ENCODE peak calls at places on chromosomes 5 and 9, in four cellular contexts. J, P, N and G are unnamed samples.

GRCh38 chr9:5886114-5886939 is 4.4 kb upstream of the MLANA start:
- DNase-seq in J (peak), P (peak), N (peak), G (peak)

GRCh38 chr5:142065273-142065672 is 43.3 kb upstream of the NDFIP1 start:
- DNase-seq in J (no peak), P (no peak), N (no peak), G (no peak)

GRCh38 chr5:149229298-149229937 is 42.2 kb upstream of the AFAP1L1 start:
- DNase-seq in J (no peak), P (no peak), N (no peak), G (no peak)

GRCh38 chr9:105064248-105065118 is 136.5 kb upstream of the ABCA1 start:
- DNase-seq in J (no peak), P (no peak), N (no peak), G (no peak)

GRCh38 chr9:128115187-128116103 is 12.1 kb downstream of the PTGES2 start:
- DNase-seq in J (no peak), P (peak), N (no peak), G (no peak)

GRCh38 chr5:157252741-157253465 is 13.0 kb upstream of the CYFIP2 start:
- DNase-seq in J (no peak), P (no peak), N (no peak), G (no peak)

GRCh38 chr5:684771-685216 is 8.4 kb downstream of the TPPP start:
- DNase-seq in J (no peak), P (no peak), N (no peak), G (no peak)

GRCh38 chr5:178104492-178104891 is 8.8 kb upstream of the N4BP3 start:
- DNase-seq in J (no peak), P (no peak), N (no peak), G (no peak)

GRCh38 chr9:75451505-75451904 is 363.2 kb downstream of the OSTF1 start:
- DNase-seq in J (no peak), P (no peak), N (no peak), G (no peak)

GRCh38 chr5:178380086-178380485 is 147.5 kb upstream of the PHYKPL start:
- DNase-seq in J (no peak), P (no peak), N (no peak), G (no peak)

GRCh38 chr9:17120203-17120602 is 14.6 kb upstream of the CNTLN start:
- DNase-seq in J (no peak), P (no peak), N (no peak), G (no peak)

GRCh38 chr5:138024117-138024516 is 8.8 kb downstream of the FAM13B start:
- DNase-seq in J (no peak), P (no peak), N (no peak), G (no peak)

GRCh38 chr5:136028782-136029742 is at the start of gene TGFBI:
- DNase-seq in J (no peak), P (no peak), N (peak), G (peak)

GRCh38 chr5:126921471-126922091 is 108.8 kb downstream of the MARCHF3 start:
- DNase-seq in J (no peak), P (peak), N (no peak), G (no peak)

GRCh38 chr9:34428325-34428958 is 29.9 kb downstream of the FAM219A start:
- DNase-seq in J (no peak), P (no peak), N (no peak), G (no peak)

GRCh38 chr9:35026671-35027070 is 37.1 kb downstream of the DNAJB5 start:
- DNase-seq in J (no peak), P (peak), N (no peak), G (no peak)

GRCh38 chr5:34941936-34942335 is 12.6 kb downstream of the DNAJC21 start:
- DNase-seq in J (no peak), P (no peak), N (no peak), G (no peak)

GRCh38 chr5:179312557-179313235 is 32.6 kb downstream of the ADAMTS2 start:
- DNase-seq in J (no peak), P (no peak), N (no peak), G (no peak)

GRCh38 chr9:125486576-125486975 is 220.4 kb downstream of the MAPKAP1 start:
- DNase-seq in J (no peak), P (no peak), N (no peak), G (no peak)

GRCh38 chr9:73180373-73180772 is 28.7 kb downstream of the ANXA1 start:
- DNase-seq in J (no peak), P (peak), N (no peak), G (no peak)

GRCh38 chr9:123438821-123439220 is 82.8 kb downstream of the CRB2 start:
- DNase-seq in J (no peak), P (no peak), N (no peak), G (no peak)

GRCh38 chr5:139774980-139775654 is 20.5 kb upstream of the PSD2 start:
- DNase-seq in J (no peak), P (peak), N (peak), G (peak)

GRCh38 chr5:26343801-26344310 is 694.5 kb downstream of the CDH9 start:
- DNase-seq in J (no peak), P (no peak), N (no peak), G (no peak)

GRCh38 chr9:126149661-126150060 is 177.0 kb upstream of the MVB12B start:
- DNase-seq in J (no peak), P (no peak), N (peak), G (no peak)

GRCh38 chr5:178279026-178279722 is 46.6 kb upstream of the PHYKPL start:
- DNase-seq in J (no peak), P (no peak), N (no peak), G (no peak)

GRCh38 chr5:17167171-17167891 is 50.1 kb upstream of the BASP1 start:
- DNase-seq in J (no peak), P (no peak), N (no peak), G (no peak)

GRCh38 chr5:87435144-87435694 is 22.5 kb upstream of the CCNH start:
- DNase-seq in J (no peak), P (no peak), N (no peak), G (no peak)

GRCh38 chr5:170486366-170486765 is 17.5 kb upstream of the KCNIP1 start:
- DNase-seq in J (no peak), P (no peak), N (no peak), G (no peak)

GRCh38 chr5:111741270-111741669 is 15.7 kb downstream of the NREP start:
- DNase-seq in J (no peak), P (no peak), N (no peak), G (no peak)

GRCh38 chr5:3659907-3660306 is 64.3 kb downstream of the IRX1 start:
- DNase-seq in J (no peak), P (no peak), N (no peak), G (no peak)

GRCh38 chr9:130177898-130178805 is 5.9 kb downstream of the NCS1 start:
- DNase-seq in J (no peak), P (no peak), N (no peak), G (no peak)

GRCh38 chr5:112625586-112625985 is 112.1 kb upstream of the APC start:
- DNase-seq in J (no peak), P (no peak), N (no peak), G (no peak)

GRCh38 chr9:36924071-36924470 is 110.0 kb downstream of the PAX5 start:
- DNase-seq in J (peak), P (peak), N (no peak), G (no peak)

GRCh38 chr5:9852686-9853085 is 222.5 kb upstream of the TAS2R1 start:
- DNase-seq in J (no peak), P (no peak), N (no peak), G (no peak)

GRCh38 chr9:105445203-105445881 is 2.5 kb upstream of the FSD1L start:
- DNase-seq in J (no peak), P (no peak), N (no peak), G (no peak)

DNA sequence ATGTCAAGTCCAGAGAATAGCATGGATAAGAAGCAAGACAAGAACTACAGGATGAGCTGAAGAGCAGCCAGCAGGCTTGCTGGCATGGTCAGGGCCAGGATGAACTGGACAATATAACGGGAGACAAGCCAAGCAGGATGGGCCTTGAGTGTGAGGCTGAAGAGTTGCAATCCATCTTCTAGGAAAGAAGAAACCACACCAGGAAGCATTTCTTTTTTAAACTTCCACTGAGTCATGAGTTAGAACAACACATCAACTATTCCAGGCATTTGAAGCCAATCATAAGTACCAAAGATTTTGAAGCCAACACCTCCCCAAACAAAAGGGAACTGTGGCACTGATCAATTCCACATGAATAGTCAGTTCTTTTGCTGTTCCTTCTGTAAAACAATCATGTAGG is 27.3 kb downstream of the SLC31A2 start:
- DNase-seq in J (no peak), P (no peak), N (no peak), G (no peak)
- TF ChIP-seq JUND in J (no peak), P (no peak), N (no peak), G (no peak)

GRCh38 chr9:121824651-121825480 is 173.4 kb downstream of the DAB2IP start:
- DNase-seq in J (no peak), P (peak), N (peak), G (no peak)
- TF ChIP-seq JUND in J (no peak), P (no peak), N (no peak), G (no peak)

GRCh38 chr5:168853972-168854371 is 274.8 kb upstream of the PANK3 start:
- DNase-seq in J (no peak), P (no peak), N (no peak), G (no peak)

GRCh38 chr5:168852329-168852728 is 273.2 kb upstream of the PANK3 start:
- DNase-seq in J (no peak), P (no peak), N (no peak), G (no peak)

GRCh38 chr5:168850683-168851082 is 271.5 kb upstream of the PANK3 start:
- DNase-seq in J (no peak), P (no peak), N (no peak), G (no peak)

DNA sequence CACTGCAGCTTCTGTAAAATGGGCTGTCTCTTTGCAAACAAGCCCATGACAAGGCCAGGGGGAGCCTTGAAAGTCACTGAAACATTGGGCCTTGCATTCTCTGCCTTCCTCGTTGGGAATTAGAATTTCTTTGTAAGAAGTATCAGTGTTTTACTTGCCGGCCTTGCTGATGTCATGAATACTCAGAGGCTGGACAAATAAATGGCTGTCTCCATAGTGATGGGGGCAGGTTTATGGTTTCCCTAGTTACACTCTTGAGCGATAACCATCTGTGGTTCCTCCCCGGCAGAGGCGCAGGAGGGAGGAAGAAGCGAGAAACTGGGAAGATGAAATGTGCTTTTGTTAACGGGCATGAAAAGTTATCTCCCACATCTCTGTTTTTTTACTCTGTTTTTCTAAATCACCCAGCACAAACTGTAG is 272.7 kb upstream of the PANK3 start:
- DNase-seq in J (no peak), P (peak), N (no peak), G (no peak)
- TF ChIP-seq JUND in J (no peak), P (peak), N (no peak), G (no peak)

DNA sequence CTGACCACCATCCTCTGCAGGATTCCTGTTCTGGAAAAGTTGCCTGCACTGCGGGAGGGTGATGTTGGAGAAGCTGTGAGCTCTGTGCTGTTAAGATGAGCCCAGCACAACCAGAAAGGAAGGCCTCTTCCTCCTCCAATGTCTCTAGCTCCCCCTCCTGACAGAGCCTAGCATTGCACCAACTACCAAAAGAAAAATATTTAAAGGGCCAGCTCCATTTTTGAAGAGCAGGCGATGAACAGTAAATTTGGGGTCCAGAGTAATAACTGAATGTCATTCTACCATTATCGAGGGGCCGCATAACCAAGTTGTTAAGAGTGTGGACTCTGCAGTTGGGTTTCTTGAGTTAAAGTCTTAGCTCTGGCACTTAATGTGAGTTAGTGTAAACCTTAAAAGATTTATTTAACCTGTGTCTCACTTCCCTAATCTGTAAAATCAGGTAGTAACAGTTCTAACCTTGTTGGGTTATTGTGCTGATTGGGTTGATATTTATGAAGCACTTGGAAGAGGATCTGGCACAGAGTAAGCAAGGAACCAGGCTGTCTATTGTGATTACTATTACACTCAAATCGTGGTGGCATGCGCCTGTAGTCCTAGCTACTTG is 3.9 kb downstream of the TEX53 start:
- DNase-seq in J (peak), P (peak), N (peak), G (peak)
- TF ChIP-seq JUND in J (no peak), P (no peak), N (no peak), G (no peak)

GRCh38 chr5:59587489-59588337 is 305.8 kb downstream of the PDE4D start:
- DNase-seq in J (no peak), P (no peak), N (peak), G (peak)
- TF ChIP-seq JUND in J (no peak), P (no peak), N (no peak), G (no peak)